ENCODE peak calls at places on chromosomes 11 and 22, in six cellular contexts. L, I, V, G, M and N are unnamed samples.

GRCh38 chr22:17350292-17350691 is 19.0 kb upstream of the CECR2 start:
- DNase-seq in L (no peak), I (no peak), M (no peak), V (no peak), G (no peak), N (no peak)

GRCh38 chr11:46277313-46277622 is 194 bp upstream of the CREB3L1 start:
- DNase-seq in M (peak), G (no peak), L (no peak), I (peak), V (no peak), N (peak)

GRCh38 chr11:86559311-86559945 is 113.0 kb downstream of the ME3 start:
- DNase-seq in G (no peak), M (peak), L (no peak), I (peak), V (no peak), N (peak)

GRCh38 chr11:9280655-9281301 is 15.6 kb upstream of the DENND5A start:
- DNase-seq in V (no peak), M (peak), L (peak), G (no peak), I (peak), N (peak)

GRCh38 chr22:31929126-31929928 is 15.0 kb upstream of the YWHAH start:
- DNase-seq in G (no peak), L (no peak), V (no peak), I (peak), M (no peak), N (peak)

GRCh38 chr11:47603295-47603694 is 9.1 kb upstream of the C1QTNF4 start:
- DNase-seq in M (no peak), G (no peak), I (no peak), V (no peak), L (no peak), N (no peak)

GRCh38 chr22:20639343-20639742 is 131.9 kb downstream of the MED15 start:
- DNase-seq in I (no peak), L (no peak), G (no peak), V (no peak), M (no peak), N (no peak)

GRCh38 chr11:1260023-1260501 is 37.2 kb downstream of the MUC5B start:
- DNase-seq in M (peak), G (no peak), V (no peak), I (peak), L (no peak), N (peak)

GRCh38 chr11:1741741-1742140 is 8.7 kb downstream of the IFITM10 start:
- DNase-seq in L (no peak), G (no peak), V (no peak), M (no peak), I (no peak), N (no peak)

GRCh38 chr22:27378343-27378800 is 423.2 kb downstream of the MN1 start:
- DNase-seq in L (no peak), G (peak), M (peak), V (no peak), I (no peak), N (peak)

GRCh38 chr11:3954448-3955298 is 99.2 kb downstream of the STIM1 start:
- DNase-seq in I (no peak), V (no peak), L (no peak), M (no peak), G (no peak), N (peak)

GRCh38 chr11:44726278-44727113 is at the start of gene TSPAN18:
- DNase-seq in L (peak), V (no peak), M (no peak), I (no peak), G (peak), N (no peak)

GRCh38 chr11:109783842-109784241 is 309.4 kb upstream of the ZC3H12C start:
- DNase-seq in V (no peak), I (no peak), M (no peak), G (peak), L (no peak), N (no peak)

GRCh38 chr22:45884201-45885067 is 92.5 kb downstream of the WNT7B start:
- DNase-seq in M (peak), I (no peak), V (peak), G (no peak), L (peak), N (no peak)

GRCh38 chr22:48621085-48621484 is 1206.6 kb downstream of the BRD1 start:
- DNase-seq in I (no peak), M (no peak), L (no peak), V (no peak), G (no peak), N (no peak)

GRCh38 chr22:19889951-19890350 is 35.3 kb upstream of the GNB1L start:
- DNase-seq in M (no peak), L (no peak), V (no peak), I (no peak), G (no peak), N (no peak)

GRCh38 chr11:76004400-76004799 is 189.4 kb downstream of the UVRAG start:
- DNase-seq in I (no peak), M (no peak), V (no peak), G (no peak), L (no peak), N (no peak)